ENCODE peak calls at places on chromosome 1, in five cellular contexts. One of them, this sample, is unnamed. For H3K4me1, the result is how much of the 10 kb centered on the place peaks cover.

GRCh38 chr1:59057211-59057694 is 239.6 kb upstream of the FGGY start:
- DNase-seq in PC-3: peak
- DNase-seq in mammary epithelial cell: peak
- DNase-seq in adipocyte: peak
- DNase-seq in uterus: peak
- DNase-seq in this sample: peak

GRCh38 chr1:54976747-54977146 is 3.7 kb upstream of the TMEM61 start:
- DNase-seq in PC-3: no peak
- DNase-seq in mammary epithelial cell: no peak
- DNase-seq in adipocyte: no peak
- DNase-seq in uterus: no peak
- DNase-seq in this sample: no peak

GRCh38 chr1:20223106-20223505 is 36.8 kb upstream of the PLA2G2C start:
- DNase-seq in PC-3: no peak
- DNase-seq in mammary epithelial cell: no peak
- DNase-seq in adipocyte: no peak
- DNase-seq in uterus: no peak
- DNase-seq in this sample: no peak

GRCh38 chr1:119027759-119028158 is 39.6 kb upstream of the TBX15 start:
- DNase-seq in PC-3: peak
- DNase-seq in mammary epithelial cell: peak
- DNase-seq in adipocyte: no peak
- DNase-seq in uterus: no peak
- DNase-seq in this sample: no peak

GRCh38 chr1:57423135-57424131 is at the start of gene DAB1:
- DNase-seq in PC-3: no peak
- DNase-seq in mammary epithelial cell: peak
- DNase-seq in adipocyte: peak
- DNase-seq in uterus: no peak
- DNase-seq in this sample: peak

GRCh38 chr1:147890177-147890790 is 12.3 kb upstream of the GJA8 start:
- DNase-seq in PC-3: peak
- DNase-seq in mammary epithelial cell: peak
- DNase-seq in adipocyte: peak
- DNase-seq in uterus: peak
- DNase-seq in this sample: peak

GRCh38 chr1:1264868-1265272 is 8.8 kb downstream of the UBE2J2 start:
- DNase-seq in PC-3: peak
- DNase-seq in mammary epithelial cell: peak
- DNase-seq in adipocyte: peak
- DNase-seq in uterus: no peak
- DNase-seq in this sample: no peak

GRCh38 chr1:206606867-206607266 is 5.4 kb downstream of the EIF2D start:
- DNase-seq in PC-3: peak
- DNase-seq in mammary epithelial cell: peak
- DNase-seq in adipocyte: peak
- DNase-seq in uterus: no peak
- DNase-seq in this sample: peak

GRCh38 chr1:16129316-16129715 is 26.6 kb downstream of the EPHA2 start:
- DNase-seq in PC-3: no peak
- DNase-seq in mammary epithelial cell: no peak
- DNase-seq in adipocyte: no peak
- DNase-seq in uterus: no peak
- DNase-seq in this sample: no peak

GRCh38 chr1:10380594-10381275 is 18.1 kb upstream of the PGD start:
- DNase-seq in PC-3: peak
- DNase-seq in mammary epithelial cell: peak
- DNase-seq in adipocyte: peak
- DNase-seq in uterus: no peak
- DNase-seq in this sample: peak

GRCh38 chr1:29650041-29650400 is 413.7 kb downstream of the PTPRU start:
- DNase-seq in PC-3: peak
- DNase-seq in mammary epithelial cell: no peak
- DNase-seq in adipocyte: peak
- DNase-seq in uterus: no peak
- DNase-seq in this sample: no peak

GRCh38 chr1:112695276-112695675 is 11.7 kb downstream of the RHOC start:
- DNase-seq in PC-3: no peak
- DNase-seq in mammary epithelial cell: no peak
- DNase-seq in adipocyte: no peak
- DNase-seq in uterus: no peak
- DNase-seq in this sample: no peak

GRCh38 chr1:192887426-192887825 is 78.6 kb downstream of the RGS2 start:
- DNase-seq in PC-3: no peak
- DNase-seq in mammary epithelial cell: no peak
- DNase-seq in adipocyte: no peak
- DNase-seq in uterus: no peak
- DNase-seq in this sample: no peak

GRCh38 chr1:24438423-24438901 is 22.9 kb downstream of the NIPAL3 start:
- DNase-seq in PC-3: no peak
- DNase-seq in mammary epithelial cell: no peak
- DNase-seq in adipocyte: peak
- DNase-seq in uterus: peak
- DNase-seq in this sample: peak

GRCh38 chr1:110948038-110948810 is 15.5 kb downstream of the LRIF1 start:
- DNase-seq in PC-3: peak
- DNase-seq in mammary epithelial cell: peak
- DNase-seq in adipocyte: no peak
- DNase-seq in uterus: no peak
- DNase-seq in this sample: peak

GRCh38 chr1:59409525-59409924 is 112.6 kb downstream of the FGGY start:
- DNase-seq in PC-3: no peak
- DNase-seq in mammary epithelial cell: no peak
- DNase-seq in adipocyte: peak
- DNase-seq in uterus: no peak
- DNase-seq in this sample: no peak

GRCh38 chr1:2295526-2295925 is 67.4 kb downstream of the SKI start:
- DNase-seq in PC-3: no peak
- DNase-seq in mammary epithelial cell: no peak
- DNase-seq in adipocyte: no peak
- DNase-seq in uterus: no peak
- DNase-seq in this sample: no peak
- H3K4me1 ChIP-seq in PC-3: under half
- H3K4me1 ChIP-seq in mammary epithelial cell: under half
- H3K4me1 ChIP-seq in adipocyte: under half
- H3K4me1 ChIP-seq in uterus: under half
- H3K4me1 ChIP-seq in this sample: under half

GRCh38 chr1:155967410-155968400 is 10.6 kb downstream of the ARHGEF2 start:
- DNase-seq in PC-3: no peak
- DNase-seq in mammary epithelial cell: no peak
- DNase-seq in adipocyte: no peak
- DNase-seq in uterus: no peak
- DNase-seq in this sample: no peak
- H3K4me3 ChIP-seq in PC-3: no peak
- H3K4me3 ChIP-seq in mammary epithelial cell: no peak
- H3K4me3 ChIP-seq in adipocyte: no peak
- H3K4me3 ChIP-seq in uterus: no peak
- H3K4me3 ChIP-seq in this sample: no peak

DNA sequence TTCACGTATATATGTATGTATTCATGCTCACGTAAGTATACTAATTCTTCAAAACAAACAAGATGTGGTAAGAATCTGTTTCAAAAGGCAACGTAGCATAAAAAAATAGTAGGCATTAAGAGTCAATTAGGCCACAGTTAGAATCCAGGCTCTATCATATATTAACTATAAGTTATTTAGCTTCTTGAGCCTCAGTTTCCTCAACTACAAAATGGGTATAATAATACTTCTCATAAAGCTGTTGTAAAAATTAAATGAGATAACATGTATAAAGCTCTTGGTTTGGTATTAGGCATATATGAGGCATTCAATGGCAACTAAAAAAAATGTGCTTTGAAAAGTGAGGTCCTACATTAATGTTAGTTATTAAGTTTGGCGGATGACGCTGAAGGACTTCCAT is 9.2 kb downstream of the B3GALNT2 start:
- DNase-seq in PC-3: no peak
- DNase-seq in mammary epithelial cell: no peak
- DNase-seq in adipocyte: no peak
- DNase-seq in uterus: no peak
- DNase-seq in this sample: no peak
- H3K4me1 ChIP-seq in PC-3: under half
- H3K4me1 ChIP-seq in mammary epithelial cell: under half
- H3K4me1 ChIP-seq in adipocyte: under half
- H3K4me1 ChIP-seq in uterus: under half
- H3K4me1 ChIP-seq in this sample: under half

GRCh38 chr1:65148548-65149390 is 766 bp downstream of the AK4 start:
- DNase-seq in PC-3: peak
- DNase-seq in mammary epithelial cell: peak
- DNase-seq in adipocyte: peak
- DNase-seq in uterus: peak
- DNase-seq in this sample: peak
- H3K4me3 ChIP-seq in PC-3: peak
- H3K4me3 ChIP-seq in mammary epithelial cell: peak
- H3K4me3 ChIP-seq in adipocyte: peak
- H3K4me3 ChIP-seq in uterus: peak
- H3K4me3 ChIP-seq in this sample: peak

GRCh38 chr1:8381618-8382017 is 63.7 kb downstream of the SLC45A1 start:
- DNase-seq in PC-3: no peak
- DNase-seq in mammary epithelial cell: peak
- DNase-seq in adipocyte: peak
- DNase-seq in uterus: peak
- DNase-seq in this sample: no peak
- H3K4me1 ChIP-seq in PC-3: under half
- H3K4me1 ChIP-seq in mammary epithelial cell: under half
- H3K4me1 ChIP-seq in adipocyte: half or more
- H3K4me1 ChIP-seq in uterus: under half
- H3K4me1 ChIP-seq in this sample: half or more

GRCh38 chr1:210117681-210118170 is 114.9 kb upstream of the SERTAD4 start:
- DNase-seq in PC-3: no peak
- DNase-seq in mammary epithelial cell: no peak
- DNase-seq in adipocyte: no peak
- DNase-seq in uterus: no peak
- DNase-seq in this sample: no peak
- H3K4me3 ChIP-seq in PC-3: no peak
- H3K4me3 ChIP-seq in mammary epithelial cell: no peak
- H3K4me3 ChIP-seq in adipocyte: no peak
- H3K4me3 ChIP-seq in uterus: no peak
- H3K4me3 ChIP-seq in this sample: no peak